ENCODE peak calls at places on chromosomes 7 and 10, in six cellular contexts. One of them, this sample, is unnamed.

GRCh38 chr10:129800-130199 is 5.5 kb upstream of the ZMYND11 start:
- DNase-seq in coronary artery: no peak
- DNase-seq in lung: no peak
- DNase-seq in IMR-90: no peak
- DNase-seq in H1: no peak
- DNase-seq in heart right ventricle: no peak
- DNase-seq in this sample: no peak

GRCh38 chr7:41425926-41426325 is 277.0 kb downstream of the INHBA start:
- DNase-seq in coronary artery: no peak
- DNase-seq in lung: no peak
- DNase-seq in IMR-90: peak; percentile 92
- DNase-seq in H1: no peak
- DNase-seq in heart right ventricle: no peak
- DNase-seq in this sample: no peak

GRCh38 chr7:8719102-8719501 is 285.7 kb downstream of the NXPH1 start:
- DNase-seq in coronary artery: no peak
- DNase-seq in lung: no peak
- DNase-seq in IMR-90: no peak
- DNase-seq in H1: no peak
- DNase-seq in heart right ventricle: no peak
- DNase-seq in this sample: no peak

GRCh38 chr10:15745748-15746147 is 26.0 kb upstream of the ITGA8 start:
- DNase-seq in coronary artery: no peak
- DNase-seq in lung: peak; percentile 38
- DNase-seq in IMR-90: peak; percentile 1
- DNase-seq in H1: peak; percentile 1
- DNase-seq in heart right ventricle: peak; percentile 72
- DNase-seq in this sample: no peak

GRCh38 chr7:153886506-153887391 is 165.4 kb upstream of the DPP6 start:
- DNase-seq in coronary artery: no peak
- DNase-seq in lung: no peak
- DNase-seq in IMR-90: no peak
- DNase-seq in H1: peak; percentile 83
- DNase-seq in heart right ventricle: no peak
- DNase-seq in this sample: peak; percentile 46

GRCh38 chr10:46031648-46032532 is 1.5 kb upstream of the NCOA4 start:
- DNase-seq in coronary artery: no peak
- DNase-seq in lung: no peak
- DNase-seq in IMR-90: no peak
- DNase-seq in H1: no peak
- DNase-seq in heart right ventricle: no peak
- DNase-seq in this sample: no peak

GRCh38 chr10:130013263-130013937 is 49.3 kb upstream of the EBF3 start:
- DNase-seq in coronary artery: peak; percentile 11
- DNase-seq in lung: peak; percentile 22
- DNase-seq in IMR-90: no peak
- DNase-seq in H1: no peak
- DNase-seq in heart right ventricle: no peak
- DNase-seq in this sample: no peak

GRCh38 chr7:159121068-159121467 is 23.6 kb downstream of the VIPR2 start:
- DNase-seq in coronary artery: peak; percentile 21
- DNase-seq in lung: no peak
- DNase-seq in IMR-90: no peak
- DNase-seq in H1: no peak
- DNase-seq in heart right ventricle: no peak
- DNase-seq in this sample: no peak

GRCh38 chr7:22718200-22718711 is 8.7 kb upstream of the IL6 start:
- DNase-seq in coronary artery: no peak
- DNase-seq in lung: no peak
- DNase-seq in IMR-90: peak; percentile 97
- DNase-seq in H1: no peak
- DNase-seq in heart right ventricle: no peak
- DNase-seq in this sample: no peak

GRCh38 chr7:21103426-21104123 is 316.9 kb upstream of the SP8 start:
- DNase-seq in coronary artery: no peak
- DNase-seq in lung: no peak
- DNase-seq in IMR-90: no peak
- DNase-seq in H1: no peak
- DNase-seq in heart right ventricle: no peak
- DNase-seq in this sample: no peak

GRCh38 chr7:33757563-33758165 is 147.7 kb upstream of the BMPER start:
- DNase-seq in coronary artery: no peak
- DNase-seq in lung: no peak
- DNase-seq in IMR-90: peak; percentile 47
- DNase-seq in H1: no peak
- DNase-seq in heart right ventricle: peak; percentile 31
- DNase-seq in this sample: no peak

GRCh38 chr7:136654406-136654805 is 214.0 kb upstream of the CHRM2 start:
- DNase-seq in coronary artery: no peak
- DNase-seq in lung: no peak
- DNase-seq in IMR-90: no peak
- DNase-seq in H1: no peak
- DNase-seq in heart right ventricle: no peak
- DNase-seq in this sample: no peak

GRCh38 chr10:92886334-92886961 is 38.1 kb downstream of the EXOC6 start:
- DNase-seq in coronary artery: no peak
- DNase-seq in lung: no peak
- DNase-seq in IMR-90: peak; percentile 58
- DNase-seq in H1: no peak
- DNase-seq in heart right ventricle: no peak
- DNase-seq in this sample: no peak

GRCh38 chr10:3963191-3963673 is 178.2 kb upstream of the KLF6 start:
- DNase-seq in coronary artery: no peak
- DNase-seq in lung: no peak
- DNase-seq in IMR-90: no peak
- DNase-seq in H1: no peak
- DNase-seq in heart right ventricle: no peak
- DNase-seq in this sample: no peak

GRCh38 chr10:21297525-21298383 is 227.7 kb downstream of the SKIDA1 start:
- DNase-seq in coronary artery: no peak
- DNase-seq in lung: no peak
- DNase-seq in IMR-90: no peak
- DNase-seq in H1: no peak
- DNase-seq in heart right ventricle: no peak
- DNase-seq in this sample: no peak

GRCh38 chr7:116692599-116693308 is 20.8 kb downstream of the MET start:
- DNase-seq in coronary artery: no peak
- DNase-seq in lung: no peak
- DNase-seq in IMR-90: peak; percentile 65
- DNase-seq in H1: no peak
- DNase-seq in heart right ventricle: no peak
- DNase-seq in this sample: no peak

GRCh38 chr7:108097703-108098102 is 32.5 kb downstream of the LAMB4 start:
- DNase-seq in coronary artery: no peak
- DNase-seq in lung: no peak
- DNase-seq in IMR-90: no peak
- DNase-seq in H1: no peak
- DNase-seq in heart right ventricle: no peak
- DNase-seq in this sample: no peak

GRCh38 chr10:131576341-131577177 is 265.0 kb upstream of the TCERG1L start:
- DNase-seq in coronary artery: peak; percentile 41
- DNase-seq in lung: peak; percentile 23
- DNase-seq in IMR-90: no peak
- DNase-seq in H1: peak; percentile 26
- DNase-seq in heart right ventricle: no peak
- DNase-seq in this sample: no peak

GRCh38 chr10:23439920-23440875 is 1.3 kb downstream of the OTUD1 start:
- DNase-seq in coronary artery: peak; percentile 78
- DNase-seq in lung: no peak
- DNase-seq in IMR-90: peak; percentile 37
- DNase-seq in H1: peak; percentile 64
- DNase-seq in heart right ventricle: peak; percentile 18
- DNase-seq in this sample: peak; percentile 50

GRCh38 chr10:28971255-28971654 is 293.9 kb downstream of the BAMBI start:
- DNase-seq in coronary artery: no peak
- DNase-seq in lung: no peak
- DNase-seq in IMR-90: no peak
- DNase-seq in H1: no peak
- DNase-seq in heart right ventricle: no peak
- DNase-seq in this sample: no peak

GRCh38 chr7:109842386-109842785 is 1248.5 kb upstream of the LRRN3 start:
- DNase-seq in coronary artery: no peak
- DNase-seq in lung: no peak
- DNase-seq in IMR-90: no peak
- DNase-seq in H1: no peak
- DNase-seq in heart right ventricle: no peak
- DNase-seq in this sample: no peak

GRCh38 chr7:122727354-122727753 is 24.6 kb upstream of the RNF148 start:
- DNase-seq in coronary artery: no peak
- DNase-seq in lung: no peak
- DNase-seq in IMR-90: no peak
- DNase-seq in H1: no peak
- DNase-seq in heart right ventricle: no peak
- DNase-seq in this sample: no peak

DNA sequence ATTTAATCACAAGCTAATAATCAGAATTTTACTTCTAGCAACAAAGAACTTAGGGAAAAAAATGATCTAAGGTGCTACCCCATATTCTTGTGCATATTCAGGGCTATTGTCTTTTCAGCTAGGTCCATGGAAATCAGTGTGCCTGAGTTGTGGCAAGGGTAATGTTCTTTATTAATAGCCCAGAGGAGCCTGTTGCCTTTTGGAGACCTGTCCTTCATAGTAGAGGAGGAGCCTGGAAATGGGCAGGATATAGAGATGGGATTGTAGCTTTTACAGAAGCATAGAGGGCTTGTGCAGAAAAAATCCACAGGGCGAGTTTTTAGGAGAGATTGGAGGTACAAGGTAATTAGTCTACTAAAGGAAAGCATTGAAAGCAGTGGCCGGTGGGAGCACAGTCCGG is 38.9 kb downstream of the AGK start:
- DNase-seq in coronary artery: no peak
- DNase-seq in lung: no peak
- DNase-seq in IMR-90: no peak
- DNase-seq in H1: no peak
- DNase-seq in heart right ventricle: no peak
- DNase-seq in this sample: no peak
- H3K4me3 ChIP-seq in coronary artery: no peak overlapping the region
- H3K4me3 ChIP-seq in lung: no peak overlapping the region
- H3K4me3 ChIP-seq in IMR-90: no peak overlapping the region
- H3K4me3 ChIP-seq in H1: no peak overlapping the region
- H3K4me3 ChIP-seq in heart right ventricle: no peak overlapping the region
- H3K4me3 ChIP-seq in this sample: no peak overlapping the region

DNA sequence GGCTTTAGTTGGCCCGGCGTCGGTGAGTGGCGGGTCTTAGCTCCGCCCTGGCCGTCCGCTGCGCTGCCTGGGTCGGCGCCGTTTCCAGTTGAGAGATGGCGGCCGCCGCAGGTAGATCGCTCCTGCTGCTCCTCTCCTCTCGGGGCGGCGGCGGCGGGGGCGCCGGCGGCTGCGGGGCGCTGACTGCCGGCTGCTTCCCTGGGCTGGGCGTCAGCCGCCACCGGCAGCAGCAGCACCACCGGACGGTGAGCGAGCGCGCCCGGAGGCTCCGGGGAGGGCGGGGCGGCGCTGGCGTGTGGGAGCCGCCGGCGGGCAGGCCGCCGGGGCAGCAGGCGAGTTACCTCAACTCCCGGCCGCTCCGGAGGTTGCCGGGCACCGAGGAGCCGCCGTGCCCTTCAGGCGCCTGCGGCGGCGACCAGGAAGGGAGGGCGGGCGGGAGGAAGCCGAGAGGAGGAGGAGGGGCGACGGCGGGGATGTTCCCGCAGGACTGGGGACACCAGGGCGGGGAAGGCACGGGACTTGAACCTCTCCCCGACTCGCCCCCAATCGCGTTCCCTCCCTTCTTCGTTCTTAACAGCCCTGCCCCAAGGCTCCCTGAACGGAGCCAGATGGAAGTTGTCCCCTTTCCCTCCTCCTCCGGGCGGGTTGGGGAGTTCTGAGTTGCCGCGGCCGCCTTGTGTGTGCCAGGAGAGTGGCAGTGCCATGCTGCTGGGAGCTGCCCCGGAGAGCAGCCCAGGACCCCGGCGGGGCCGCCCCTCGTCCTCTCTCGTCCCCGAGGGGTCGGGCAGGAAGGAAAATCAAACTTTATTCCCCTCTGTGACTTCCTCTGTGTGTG is at the start of gene MCU:
- DNase-seq in coronary artery: peak; percentile 96
- DNase-seq in lung: peak; percentile 94
- DNase-seq in IMR-90: peak; percentile 37
- DNase-seq in H1: peak; percentile 90
- DNase-seq in heart right ventricle: peak; percentile 96
- DNase-seq in this sample: peak; percentile 97
- TF ChIP-seq CTCF in coronary artery: no peak
- TF ChIP-seq CTCF in lung: no peak
- TF ChIP-seq CTCF in IMR-90: no peak
- TF ChIP-seq CTCF in H1: no peak
- TF ChIP-seq CTCF in heart right ventricle: no peak
- TF ChIP-seq CTCF in this sample: no peak

DNA sequence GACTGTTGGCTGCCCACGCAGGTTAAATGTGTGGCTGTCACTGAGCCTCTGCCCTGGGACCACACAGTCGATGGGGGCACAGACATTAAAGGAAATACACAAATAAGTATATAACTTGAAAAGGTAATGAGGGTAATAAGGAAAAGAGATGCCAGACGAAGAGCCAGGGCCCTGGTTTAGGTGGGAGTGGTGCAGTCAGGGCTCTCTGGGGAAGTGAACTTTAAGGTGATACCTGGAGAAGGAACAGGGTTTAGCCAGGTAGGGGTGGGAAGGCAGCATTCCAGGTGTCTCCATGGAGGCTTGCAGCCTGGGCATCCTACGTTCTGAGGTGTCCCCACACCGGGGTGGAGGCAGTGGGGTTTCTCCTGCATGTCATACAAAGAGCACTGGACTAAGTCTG is 50.4 kb downstream of the UNC5B start:
- DNase-seq in coronary artery: no peak
- DNase-seq in lung: no peak
- DNase-seq in IMR-90: no peak
- DNase-seq in H1: no peak
- DNase-seq in heart right ventricle: no peak
- DNase-seq in this sample: no peak
- H3K27ac ChIP-seq in coronary artery: peak overlapping the region; percentile 6
- H3K27ac ChIP-seq in lung: no peak overlapping the region
- H3K27ac ChIP-seq in IMR-90: no peak overlapping the region
- H3K27ac ChIP-seq in H1: no peak overlapping the region
- H3K27ac ChIP-seq in heart right ventricle: peak overlapping the region; percentile 81
- H3K27ac ChIP-seq in this sample: peak overlapping the region; percentile 86

DNA sequence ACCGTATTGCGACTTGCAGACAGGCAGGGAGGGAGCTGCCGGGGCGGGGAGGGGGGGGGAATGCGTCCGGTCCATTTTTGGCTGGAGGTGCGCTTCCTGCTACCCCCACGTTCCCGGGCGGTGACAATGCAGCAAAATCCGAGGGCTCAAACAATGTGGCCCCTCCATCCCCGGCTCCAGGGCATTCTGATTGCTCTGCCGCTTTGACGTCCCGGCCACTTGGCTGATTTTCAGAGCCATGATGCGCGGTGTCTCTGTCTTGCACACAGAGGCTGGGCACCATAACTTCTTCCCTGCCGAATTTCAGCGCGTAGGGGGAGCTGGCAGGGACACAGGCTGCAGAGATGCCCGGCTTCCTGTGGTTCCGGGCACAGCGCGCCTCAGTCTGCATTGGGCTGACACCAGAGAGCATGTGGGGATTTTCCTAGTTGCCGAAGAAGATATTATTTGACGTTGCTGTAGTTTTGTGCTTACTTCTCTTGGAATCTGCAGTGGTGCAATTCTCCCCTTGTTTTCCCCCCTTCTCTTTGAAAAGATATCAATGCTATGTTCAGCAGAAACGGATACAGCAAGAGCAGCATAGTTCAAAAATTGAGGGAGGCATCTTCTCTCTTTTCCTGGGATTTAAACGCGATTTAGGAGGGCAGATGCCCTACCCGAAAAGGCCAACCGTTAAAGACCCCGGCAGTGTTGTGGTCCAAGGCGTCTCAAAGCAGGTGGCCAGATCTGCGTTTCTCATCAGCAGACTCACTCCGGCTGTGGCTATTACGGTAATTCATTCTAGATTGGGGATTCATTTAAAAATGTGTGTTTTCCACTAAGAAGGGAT is 1.4 kb downstream of the HECW1 start:
- DNase-seq in coronary artery: no peak
- DNase-seq in lung: no peak
- DNase-seq in IMR-90: no peak
- DNase-seq in H1: no peak
- DNase-seq in heart right ventricle: no peak
- DNase-seq in this sample: peak; percentile 68
- H3K4me3 ChIP-seq in coronary artery: peak overlapping the region; percentile 72
- H3K4me3 ChIP-seq in lung: no peak overlapping the region
- H3K4me3 ChIP-seq in IMR-90: peak overlapping the region; percentile 39
- H3K4me3 ChIP-seq in H1: peak overlapping the region; percentile 80
- H3K4me3 ChIP-seq in heart right ventricle: peak overlapping the region; percentile 42
- H3K4me3 ChIP-seq in this sample: peak overlapping the region; percentile 68